ENCODE peak calls at places on chromosomes 12 and 14, in six cellular contexts. One of them, this sample, is unnamed.

GRCh38 chr14:100386121-100386520 is 63.0 kb downstream of the SLC25A47 start:
- DNase-seq in fibroblast of the aortic adventitia: peak
- DNase-seq in cardiac muscle cell: no peak
- DNase-seq in cardiac fibroblast: peak
- DNase-seq in coronary artery: no peak
- DNase-seq in astrocyte of the cerebellum: no peak
- DNase-seq in this sample: no peak

GRCh38 chr12:124687695-124688301 is 120.4 kb upstream of the NCOR2 start:
- DNase-seq in fibroblast of the aortic adventitia: peak
- DNase-seq in cardiac muscle cell: no peak
- DNase-seq in cardiac fibroblast: peak
- DNase-seq in coronary artery: no peak
- DNase-seq in astrocyte of the cerebellum: no peak
- DNase-seq in this sample: no peak

GRCh38 chr14:92323031-92323915 is at the start of gene SLC24A4:
- DNase-seq in fibroblast of the aortic adventitia: no peak
- DNase-seq in cardiac muscle cell: peak
- DNase-seq in cardiac fibroblast: peak
- DNase-seq in coronary artery: no peak
- DNase-seq in astrocyte of the cerebellum: no peak
- DNase-seq in this sample: no peak

GRCh38 chr12:82694970-82695369 is 8.3 kb downstream of the TMTC2 start:
- DNase-seq in fibroblast of the aortic adventitia: peak
- DNase-seq in cardiac muscle cell: no peak
- DNase-seq in cardiac fibroblast: peak
- DNase-seq in coronary artery: no peak
- DNase-seq in astrocyte of the cerebellum: no peak
- DNase-seq in this sample: peak

GRCh38 chr14:35406811-35407630 is 2.5 kb upstream of the NFKBIA start:
- DNase-seq in fibroblast of the aortic adventitia: peak
- DNase-seq in cardiac muscle cell: peak
- DNase-seq in cardiac fibroblast: peak
- DNase-seq in coronary artery: no peak
- DNase-seq in astrocyte of the cerebellum: no peak
- DNase-seq in this sample: no peak

GRCh38 chr14:55705651-55706340 is 125.8 kb downstream of the KTN1 start:
- DNase-seq in fibroblast of the aortic adventitia: no peak
- DNase-seq in cardiac muscle cell: no peak
- DNase-seq in cardiac fibroblast: no peak
- DNase-seq in coronary artery: no peak
- DNase-seq in astrocyte of the cerebellum: no peak
- DNase-seq in this sample: no peak

GRCh38 chr12:119372540-119372939 is 38.0 kb downstream of the CCDC60 start:
- DNase-seq in fibroblast of the aortic adventitia: no peak
- DNase-seq in cardiac muscle cell: peak
- DNase-seq in cardiac fibroblast: no peak
- DNase-seq in coronary artery: no peak
- DNase-seq in astrocyte of the cerebellum: no peak
- DNase-seq in this sample: no peak

GRCh38 chr14:53295985-53296582 is 143.0 kb upstream of the DDHD1 start:
- DNase-seq in fibroblast of the aortic adventitia: peak
- DNase-seq in cardiac muscle cell: peak
- DNase-seq in cardiac fibroblast: peak
- DNase-seq in coronary artery: no peak
- DNase-seq in astrocyte of the cerebellum: peak
- DNase-seq in this sample: no peak

GRCh38 chr14:49173765-49174373 is 412.3 kb downstream of the RPS29 start:
- DNase-seq in fibroblast of the aortic adventitia: peak
- DNase-seq in cardiac muscle cell: peak
- DNase-seq in cardiac fibroblast: peak
- DNase-seq in coronary artery: no peak
- DNase-seq in astrocyte of the cerebellum: peak
- DNase-seq in this sample: peak

GRCh38 chr12:93378373-93379310 is 917 bp downstream of the NUDT4 start:
- DNase-seq in fibroblast of the aortic adventitia: peak
- DNase-seq in cardiac muscle cell: no peak
- DNase-seq in cardiac fibroblast: peak
- DNase-seq in coronary artery: no peak
- DNase-seq in astrocyte of the cerebellum: no peak
- DNase-seq in this sample: peak

GRCh38 chr12:16607895-16608294 is 1.9 kb upstream of the LMO3 start:
- DNase-seq in fibroblast of the aortic adventitia: no peak
- DNase-seq in cardiac muscle cell: no peak
- DNase-seq in cardiac fibroblast: no peak
- DNase-seq in coronary artery: no peak
- DNase-seq in astrocyte of the cerebellum: no peak
- DNase-seq in this sample: no peak

GRCh38 chr12:122061253-122061652 is 17.3 kb upstream of the MLXIP start:
- DNase-seq in fibroblast of the aortic adventitia: no peak
- DNase-seq in cardiac muscle cell: no peak
- DNase-seq in cardiac fibroblast: no peak
- DNase-seq in coronary artery: no peak
- DNase-seq in astrocyte of the cerebellum: no peak
- DNase-seq in this sample: no peak

GRCh38 chr12:12503384-12504078 is 59.1 kb downstream of the DUSP16 start:
- DNase-seq in fibroblast of the aortic adventitia: no peak
- DNase-seq in cardiac muscle cell: no peak
- DNase-seq in cardiac fibroblast: no peak
- DNase-seq in coronary artery: no peak
- DNase-seq in astrocyte of the cerebellum: no peak
- DNase-seq in this sample: no peak

GRCh38 chr14:33404964-33405574 is 466.4 kb downstream of the NPAS3 start:
- DNase-seq in fibroblast of the aortic adventitia: no peak
- DNase-seq in cardiac muscle cell: no peak
- DNase-seq in cardiac fibroblast: no peak
- DNase-seq in coronary artery: no peak
- DNase-seq in astrocyte of the cerebellum: no peak
- DNase-seq in this sample: no peak

GRCh38 chr12:88237954-88238353 is 95.8 kb downstream of the TMTC3 start:
- DNase-seq in fibroblast of the aortic adventitia: peak
- DNase-seq in cardiac muscle cell: no peak
- DNase-seq in cardiac fibroblast: peak
- DNase-seq in coronary artery: no peak
- DNase-seq in astrocyte of the cerebellum: peak
- DNase-seq in this sample: no peak

GRCh38 chr12:109608270-109608669 is 34.7 kb downstream of the MVK start:
- DNase-seq in fibroblast of the aortic adventitia: no peak
- DNase-seq in cardiac muscle cell: no peak
- DNase-seq in cardiac fibroblast: no peak
- DNase-seq in coronary artery: no peak
- DNase-seq in astrocyte of the cerebellum: no peak
- DNase-seq in this sample: no peak

GRCh38 chr12:5441497-5442236 is 9.8 kb downstream of the NTF3 start:
- DNase-seq in fibroblast of the aortic adventitia: peak
- DNase-seq in cardiac muscle cell: no peak
- DNase-seq in cardiac fibroblast: peak
- DNase-seq in coronary artery: no peak
- DNase-seq in astrocyte of the cerebellum: peak
- DNase-seq in this sample: peak

GRCh38 chr12:6277982-6278438 is 32.5 kb upstream of the PLEKHG6 start:
- DNase-seq in fibroblast of the aortic adventitia: no peak
- DNase-seq in cardiac muscle cell: no peak
- DNase-seq in cardiac fibroblast: no peak
- DNase-seq in coronary artery: no peak
- DNase-seq in astrocyte of the cerebellum: no peak
- DNase-seq in this sample: no peak

GRCh38 chr12:128387811-128388422 is 120.9 kb downstream of the TMEM132C start:
- DNase-seq in fibroblast of the aortic adventitia: no peak
- DNase-seq in cardiac muscle cell: peak
- DNase-seq in cardiac fibroblast: peak
- DNase-seq in coronary artery: no peak
- DNase-seq in astrocyte of the cerebellum: no peak
- DNase-seq in this sample: no peak

GRCh38 chr12:6463858-6464257 is 6.6 kb downstream of the VAMP1 start:
- DNase-seq in fibroblast of the aortic adventitia: no peak
- DNase-seq in cardiac muscle cell: no peak
- DNase-seq in cardiac fibroblast: no peak
- DNase-seq in coronary artery: no peak
- DNase-seq in astrocyte of the cerebellum: no peak
- DNase-seq in this sample: no peak

GRCh38 chr14:69101331-69101826 is 51.5 kb downstream of the DCAF5 start:
- DNase-seq in fibroblast of the aortic adventitia: peak
- DNase-seq in cardiac muscle cell: no peak
- DNase-seq in cardiac fibroblast: peak
- DNase-seq in coronary artery: no peak
- DNase-seq in astrocyte of the cerebellum: peak
- DNase-seq in this sample: peak

GRCh38 chr14:85250369-85250768 is 279.6 kb upstream of the FLRT2 start:
- DNase-seq in fibroblast of the aortic adventitia: no peak
- DNase-seq in cardiac muscle cell: peak
- DNase-seq in cardiac fibroblast: no peak
- DNase-seq in coronary artery: no peak
- DNase-seq in astrocyte of the cerebellum: peak
- DNase-seq in this sample: no peak

GRCh38 chr14:60720391-60720790 is 3.8 kb downstream of the SIX4 start:
- DNase-seq in fibroblast of the aortic adventitia: no peak
- DNase-seq in cardiac muscle cell: no peak
- DNase-seq in cardiac fibroblast: no peak
- DNase-seq in coronary artery: no peak
- DNase-seq in astrocyte of the cerebellum: no peak
- DNase-seq in this sample: no peak

GRCh38 chr12:120346031-120346430 is 18.5 kb upstream of the PLA2G1B start:
- DNase-seq in fibroblast of the aortic adventitia: no peak
- DNase-seq in cardiac muscle cell: no peak
- DNase-seq in cardiac fibroblast: no peak
- DNase-seq in coronary artery: no peak
- DNase-seq in astrocyte of the cerebellum: no peak
- DNase-seq in this sample: no peak

GRCh38 chr14:78074546-78074945 is 95.6 kb upstream of the NRXN3 start:
- DNase-seq in fibroblast of the aortic adventitia: no peak
- DNase-seq in cardiac muscle cell: peak
- DNase-seq in cardiac fibroblast: no peak
- DNase-seq in coronary artery: no peak
- DNase-seq in astrocyte of the cerebellum: no peak
- DNase-seq in this sample: no peak

GRCh38 chr12:47905313-47905730 is 528 bp upstream of the VDR start:
- DNase-seq in fibroblast of the aortic adventitia: no peak
- DNase-seq in cardiac muscle cell: peak
- DNase-seq in cardiac fibroblast: no peak
- DNase-seq in coronary artery: no peak
- DNase-seq in astrocyte of the cerebellum: no peak
- DNase-seq in this sample: no peak

GRCh38 chr12:2376855-2377657 is 324.3 kb downstream of the CACNA1C start:
- DNase-seq in fibroblast of the aortic adventitia: no peak
- DNase-seq in cardiac muscle cell: no peak
- DNase-seq in cardiac fibroblast: no peak
- DNase-seq in coronary artery: no peak
- DNase-seq in astrocyte of the cerebellum: no peak
- DNase-seq in this sample: no peak

GRCh38 chr12:70918321-70918720 is 2.2 kb downstream of the PTPRR start:
- DNase-seq in fibroblast of the aortic adventitia: no peak
- DNase-seq in cardiac muscle cell: no peak
- DNase-seq in cardiac fibroblast: no peak
- DNase-seq in coronary artery: no peak
- DNase-seq in astrocyte of the cerebellum: no peak
- DNase-seq in this sample: no peak

GRCh38 chr12:70919597-70920035 is 922 bp downstream of the PTPRR start:
- DNase-seq in fibroblast of the aortic adventitia: peak
- DNase-seq in cardiac muscle cell: peak
- DNase-seq in cardiac fibroblast: peak
- DNase-seq in coronary artery: no peak
- DNase-seq in astrocyte of the cerebellum: no peak
- DNase-seq in this sample: no peak

GRCh38 chr12:70919161-70919560 is 1.4 kb downstream of the PTPRR start:
- DNase-seq in fibroblast of the aortic adventitia: no peak
- DNase-seq in cardiac muscle cell: no peak
- DNase-seq in cardiac fibroblast: no peak
- DNase-seq in coronary artery: no peak
- DNase-seq in astrocyte of the cerebellum: no peak
- DNase-seq in this sample: no peak

GRCh38 chr12:70920251-70920851 is at the start of gene PTPRR:
- DNase-seq in fibroblast of the aortic adventitia: peak
- DNase-seq in cardiac muscle cell: peak
- DNase-seq in cardiac fibroblast: no peak
- DNase-seq in coronary artery: no peak
- DNase-seq in astrocyte of the cerebellum: no peak
- DNase-seq in this sample: no peak

GRCh38 chr12:70920891-70921290 is 353 bp upstream of the PTPRR start:
- DNase-seq in fibroblast of the aortic adventitia: no peak
- DNase-seq in cardiac muscle cell: peak
- DNase-seq in cardiac fibroblast: no peak
- DNase-seq in coronary artery: no peak
- DNase-seq in astrocyte of the cerebellum: no peak
- DNase-seq in this sample: no peak
- H3K4me3 ChIP-seq in fibroblast of the aortic adventitia: no peak
- H3K4me3 ChIP-seq in cardiac muscle cell: peak
- H3K4me3 ChIP-seq in cardiac fibroblast: no peak
- H3K4me3 ChIP-seq in coronary artery: peak
- H3K4me3 ChIP-seq in astrocyte of the cerebellum: no peak
- H3K4me3 ChIP-seq in this sample: no peak

DNA sequence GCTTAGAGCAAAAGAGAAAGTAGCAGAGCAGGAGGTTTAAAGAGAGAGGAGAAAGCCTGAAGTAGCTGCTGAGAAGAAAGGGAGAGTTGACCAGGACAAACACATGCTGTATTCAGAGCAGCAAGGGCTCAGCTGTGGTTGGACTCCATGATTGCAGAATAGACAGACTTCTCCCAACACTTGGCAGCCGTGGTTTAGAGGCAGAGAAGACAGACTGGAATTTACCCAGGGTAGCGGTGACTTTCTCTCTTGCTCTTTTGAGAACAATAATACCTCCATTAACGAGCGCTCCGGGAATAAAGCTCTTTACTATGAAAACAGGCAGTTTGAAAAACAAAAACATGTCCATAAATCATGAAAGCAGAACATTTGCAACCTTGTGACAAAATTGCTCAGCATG is 21.4 kb upstream of the IGF1 start:
- DNase-seq in fibroblast of the aortic adventitia: no peak
- DNase-seq in cardiac muscle cell: no peak
- DNase-seq in cardiac fibroblast: no peak
- DNase-seq in coronary artery: no peak
- DNase-seq in astrocyte of the cerebellum: no peak
- DNase-seq in this sample: no peak
- TF ChIP-seq CTCF in fibroblast of the aortic adventitia: no peak
- TF ChIP-seq CTCF in cardiac muscle cell: no peak
- TF ChIP-seq CTCF in cardiac fibroblast: no peak
- TF ChIP-seq CTCF in coronary artery: no peak
- TF ChIP-seq CTCF in astrocyte of the cerebellum: no peak
- TF ChIP-seq CTCF in this sample: no peak

GRCh38 chr12:9708853-9709252 is 24.0 kb downstream of the CLECL1 start:
- DNase-seq in fibroblast of the aortic adventitia: no peak
- DNase-seq in cardiac muscle cell: no peak
- DNase-seq in cardiac fibroblast: no peak
- DNase-seq in coronary artery: no peak
- DNase-seq in astrocyte of the cerebellum: no peak
- DNase-seq in this sample: no peak
- H3K4me3 ChIP-seq in fibroblast of the aortic adventitia: no peak
- H3K4me3 ChIP-seq in cardiac muscle cell: no peak
- H3K4me3 ChIP-seq in cardiac fibroblast: no peak
- H3K4me3 ChIP-seq in coronary artery: no peak
- H3K4me3 ChIP-seq in astrocyte of the cerebellum: no peak
- H3K4me3 ChIP-seq in this sample: no peak

GRCh38 chr12:100908501-100908900 is 113.9 kb downstream of the ANO4 start:
- DNase-seq in fibroblast of the aortic adventitia: peak
- DNase-seq in cardiac muscle cell: no peak
- DNase-seq in cardiac fibroblast: peak
- DNase-seq in coronary artery: no peak
- DNase-seq in astrocyte of the cerebellum: no peak
- DNase-seq in this sample: peak

GRCh38 chr12:100919116-100919515 is 124.5 kb downstream of the ANO4 start:
- DNase-seq in fibroblast of the aortic adventitia: peak
- DNase-seq in cardiac muscle cell: no peak
- DNase-seq in cardiac fibroblast: peak
- DNase-seq in coronary artery: no peak
- DNase-seq in astrocyte of the cerebellum: no peak
- DNase-seq in this sample: no peak

GRCh38 chr12:100913872-100914600 is 119.5 kb downstream of the ANO4 start:
- DNase-seq in fibroblast of the aortic adventitia: peak
- DNase-seq in cardiac muscle cell: no peak
- DNase-seq in cardiac fibroblast: peak
- DNase-seq in coronary artery: no peak
- DNase-seq in astrocyte of the cerebellum: no peak
- DNase-seq in this sample: peak
- TF ChIP-seq CTCF in fibroblast of the aortic adventitia: no peak
- TF ChIP-seq CTCF in cardiac muscle cell: no peak
- TF ChIP-seq CTCF in cardiac fibroblast: no peak
- TF ChIP-seq CTCF in coronary artery: no peak
- TF ChIP-seq CTCF in astrocyte of the cerebellum: no peak
- TF ChIP-seq CTCF in this sample: no peak

This sample was measured in AG09309.